ENCODE peak calls at places on chromosomes 16 and 17, in nine cellular contexts. A is effector memory CD4-positive, alpha-beta T cell; I is Panc1; N is testis; V is psoas muscle; F is mesenchymal stem cell; S is heart left ventricle; U is tibial artery; W is thoracic aorta. C is an unnamed sample.

GRCh38 chr16:381788-382717 is at the start of gene PGAP6:
- DNase-seq in W (no peak), I (no peak), F (peak; percentile 44), A (peak; percentile 58), S (peak; percentile 77), V (peak; percentile 75), N (peak; percentile 67), U (peak; percentile 86), C (no peak)

GRCh38 chr16:56425439-56425832 is at the start of gene AMFR:
- DNase-seq in I (no peak), F (peak; percentile 83), S (peak; percentile 76), W (no peak), N (peak; percentile 53), A (peak; percentile 55), U (peak; percentile 82), V (peak; percentile 78), C (no peak)

GRCh38 chr16:88527186-88527936 is 42.8 kb upstream of the ZC3H18 start:
- DNase-seq in N (peak; percentile 76), A (peak; percentile 35), V (peak; percentile 71), U (no peak), S (peak; percentile 57), I (peak; percentile 4), F (peak; percentile 58), W (no peak), C (no peak)

GRCh38 chr16:57801098-57801855 is 1.0 kb downstream of the KIFC3 start:
- DNase-seq in A (no peak), I (no peak), F (peak; percentile 89), N (no peak), U (no peak), S (no peak), V (no peak), W (no peak), C (no peak)

GRCh38 chr16:69814561-69814960 is 52.4 kb downstream of the WWP2 start:
- DNase-seq in I (no peak), U (no peak), S (no peak), A (no peak), W (no peak), F (no peak), V (no peak), N (no peak), C (no peak)

GRCh38 chr17:49514374-49514738 is 19.3 kb downstream of the NGFR start:
- DNase-seq in A (no peak), F (peak; percentile 60), U (peak; percentile 64), I (no peak), N (no peak), V (no peak), W (no peak), S (no peak), C (peak; percentile 48)

GRCh38 chr16:54375056-54375455 is 88.5 kb upstream of the IRX3 start:
- DNase-seq in W (no peak), F (no peak), S (no peak), U (no peak), N (no peak), A (no peak), V (no peak), I (no peak), C (no peak)

GRCh38 chr16:67404740-67405226 is 11.5 kb upstream of the TPPP3 start:
- DNase-seq in F (no peak), U (no peak), N (no peak), V (no peak), A (no peak), S (no peak), W (no peak), I (no peak), C (peak; percentile 75)

GRCh38 chr16:88497561-88498420 is 44.7 kb downstream of the ZFPM1 start:
- DNase-seq in W (no peak), I (no peak), V (no peak), S (no peak), U (no peak), N (peak; percentile 64), F (no peak), A (no peak), C (no peak)

GRCh38 chr17:31415004-31415454 is 23.6 kb downstream of the RAB11FIP4 start:
- DNase-seq in U (no peak), V (no peak), F (no peak), I (no peak), N (no peak), A (no peak), S (no peak), W (no peak), C (no peak)

GRCh38 chr17:4938670-4939553 is 934 bp downstream of the SLC25A11 start:
- DNase-seq in S (no peak), I (no peak), W (no peak), N (no peak), F (peak; percentile 46), U (no peak), A (no peak), V (no peak), C (no peak)

GRCh38 chr17:8818047-8818446 is 18.9 kb upstream of the MFSD6L start:
- DNase-seq in U (no peak), S (no peak), W (no peak), A (no peak), V (no peak), F (no peak), I (no peak), N (no peak), C (no peak)

GRCh38 chr16:56664506-56664905 is 3.4 kb downstream of the MT1G start:
- DNase-seq in N (no peak), S (no peak), W (no peak), F (no peak), V (no peak), U (no peak), I (no peak), A (no peak), C (no peak)

GRCh38 chr16:525520-526180 is 1.9 kb upstream of the CAPN15 start:
- DNase-seq in A (peak; percentile 27), U (no peak), V (no peak), S (no peak), W (no peak), N (no peak), F (peak; percentile 95), I (peak; percentile 81), C (peak; percentile 35)

GRCh38 chr17:16283705-16284104 is 66.7 kb downstream of the PIGL start:
- DNase-seq in A (no peak), I (no peak), U (no peak), V (no peak), N (no peak), W (no peak), S (no peak), F (peak; percentile 78), C (no peak)

GRCh38 chr16:87437911-87438610 is 45.9 kb downstream of the MAP1LC3B start:
- DNase-seq in A (no peak), W (no peak), I (no peak), V (no peak), F (peak; percentile 27), S (no peak), U (no peak), N (no peak), C (no peak)

GRCh38 chr17:36940313-36941264 is 3.3 kb downstream of the LHX1 start:
- DNase-seq in V (no peak), S (no peak), F (no peak), I (no peak), N (no peak), W (no peak), A (no peak), U (no peak), C (no peak)

GRCh38 chr17:36939059-36939943 is 2.0 kb downstream of the LHX1 start:
- DNase-seq in S (no peak), U (no peak), N (no peak), F (no peak), V (no peak), W (no peak), I (no peak), A (no peak), C (no peak)

GRCh38 chr17:36938566-36939058 is 1.3 kb downstream of the LHX1 start:
- DNase-seq in F (no peak), V (no peak), W (no peak), U (no peak), I (no peak), A (no peak), S (no peak), N (no peak), C (no peak)

GRCh38 chr17:36941265-36942021 is 4.2 kb downstream of the LHX1 start:
- DNase-seq in F (no peak), A (no peak), N (no peak), U (no peak), I (no peak), W (no peak), S (no peak), V (no peak), C (no peak)

GRCh38 chr17:36939944-36940312 is 2.7 kb downstream of the LHX1 start:
- DNase-seq in U (no peak), I (no peak), W (no peak), A (no peak), S (no peak), V (no peak), F (no peak), N (no peak), C (no peak)
- H3K4me1 ChIP-seq in U (peaks cover 43% of the 10 kb centered on the region), I (no peaks in the 10 kb centered on the region), W (peaks cover 53% of the 10 kb centered on the region), A (peaks cover 65% of the 10 kb centered on the region), S (peaks cover 44% of the 10 kb centered on the region), V (peaks cover 49% of the 10 kb centered on the region), F (peaks cover 52% of the 10 kb centered on the region), N (peaks cover 27% of the 10 kb centered on the region), C (peaks cover 14% of the 10 kb centered on the region)

DNA sequence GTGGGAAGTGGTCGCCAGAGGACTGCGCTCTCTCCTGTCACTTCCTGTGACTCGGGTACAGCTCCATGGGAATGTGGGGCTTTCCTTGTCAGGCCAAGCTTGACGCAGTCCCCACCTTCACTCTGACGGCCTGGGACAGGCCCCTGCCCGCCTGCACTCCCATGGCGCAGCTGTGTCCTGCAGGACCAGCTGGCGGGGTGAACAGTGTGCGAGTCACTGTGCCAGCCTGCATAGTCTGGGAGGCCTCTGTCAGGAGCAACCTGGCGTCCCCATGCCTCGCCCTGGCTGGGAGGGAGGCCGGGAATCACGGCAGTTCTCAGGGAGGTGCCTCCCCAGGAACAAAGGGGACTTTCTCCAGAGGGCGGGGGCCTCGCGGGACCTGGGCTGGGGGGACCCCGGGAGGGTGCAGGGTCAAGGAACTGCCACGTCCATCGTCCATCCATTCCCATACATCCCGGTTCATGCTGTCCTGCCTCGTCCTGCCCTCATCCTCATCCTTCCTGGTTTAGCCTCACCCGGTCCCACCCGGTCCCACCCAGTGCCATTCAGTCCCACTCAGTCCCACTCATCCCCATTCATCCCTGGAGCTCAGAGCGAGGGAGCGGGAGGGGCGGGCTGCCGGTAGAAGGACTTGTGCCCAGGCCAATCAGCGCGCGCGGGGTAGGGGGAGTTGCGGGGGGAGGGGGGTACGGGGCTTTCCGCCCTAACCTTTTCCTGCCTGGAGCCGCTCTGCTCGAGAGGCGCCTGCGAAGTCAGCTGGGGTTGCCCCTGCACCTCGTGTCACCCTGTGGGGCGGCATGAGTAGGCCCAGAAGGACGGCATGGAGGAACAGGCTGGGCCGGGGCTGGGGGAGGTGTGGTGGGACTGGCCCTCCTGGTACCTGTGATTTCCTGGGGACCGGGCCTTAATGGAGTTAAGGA is 13.4 kb downstream of the FLYWCH1 start:
- DNase-seq in V (no peak), A (no peak), I (no peak), S (no peak), W (no peak), F (no peak), U (no peak), N (no peak), C (no peak)
- H3K4me3 ChIP-seq in V (no peak overlapping the region), A (no peak overlapping the region), I (no peak overlapping the region), S (no peak overlapping the region), W (no peak overlapping the region), F (no peak overlapping the region), U (no peak overlapping the region), N (no peak overlapping the region), C (no peak overlapping the region)

GRCh38 chr16:72939247-72939646 is 108.7 kb downstream of the ZFHX3 start:
- DNase-seq in I (no peak), S (peak; percentile 37), V (peak; percentile 48), A (no peak), U (peak; percentile 86), F (peak; percentile 19), N (no peak), W (no peak), C (no peak)
- H3K27ac ChIP-seq in I (no peak overlapping the region), S (peak overlapping the region; percentile 82), V (peak overlapping the region; percentile 81), A (no peak overlapping the region), U (peak overlapping the region; percentile 87), F (no peak overlapping the region), N (no peak overlapping the region), W (peak overlapping the region; percentile 79), C (peak overlapping the region; percentile 40)

GRCh38 chr17:21283482-21284318 is 811 bp upstream of the MAP2K3 start:
- DNase-seq in U (peak; percentile 87), F (peak; percentile 53), S (no peak), I (no peak), V (peak; percentile 62), W (no peak), A (no peak), N (no peak), C (no peak)
- H3K4me1 ChIP-seq in U (peaks cover 41% of the 10 kb centered on the region), F (peaks cover 51% of the 10 kb centered on the region), S (peaks cover 29% of the 10 kb centered on the region), I (peaks cover 29% of the 10 kb centered on the region), V (peaks cover 46% of the 10 kb centered on the region), W (peaks cover 44% of the 10 kb centered on the region), A (peaks cover 45% of the 10 kb centered on the region), N (peaks cover 40% of the 10 kb centered on the region), C (peaks cover 12% of the 10 kb centered on the region)